ENCODE peak calls at places on chromosome 20, in six cellular contexts. Z is HepG2, R is SK-N-SH, T is H1, Y is K562, N is A549. A is an unnamed sample.

GRCh38 chr20:37615507-37616425 is 78.1 kb upstream of the CTNNBL1 start:
- DNase-seq in N (peak), Z (peak), T (peak), Y (peak), R (peak), A (no peak)

GRCh38 chr20:47274449-47275108 is 81.9 kb downstream of the ZMYND8 start:
- DNase-seq in R (no peak), T (no peak), Y (peak), Z (peak), N (peak), A (peak)

GRCh38 chr20:403582-403957 is 4.5 kb upstream of the RBCK1 start:
- DNase-seq in Z (no peak), T (no peak), N (no peak), Y (no peak), R (no peak), A (no peak)

GRCh38 chr20:19926581-19926980 is 90.6 kb upstream of the NAA20 start:
- DNase-seq in Y (no peak), T (no peak), N (no peak), Z (no peak), R (no peak), A (no peak)

GRCh38 chr20:44601801-44602204 is 19.4 kb downstream of the PKIG start:
- DNase-seq in Y (no peak), N (no peak), R (no peak), Z (no peak), T (no peak), A (no peak)

GRCh38 chr20:19802492-19803158 is 44.6 kb downstream of the RIN2 start:
- DNase-seq in T (no peak), N (peak), Y (no peak), Z (peak), R (no peak), A (no peak)

GRCh38 chr20:49821850-49822249 is 9.2 kb downstream of the SLC9A8 start:
- DNase-seq in Z (no peak), T (no peak), N (no peak), R (no peak), Y (no peak), A (no peak)

GRCh38 chr20:35404614-35405259 is 7.0 kb downstream of the UQCC1 start:
- DNase-seq in T (no peak), N (no peak), R (no peak), Y (no peak), Z (no peak), A (peak)

GRCh38 chr20:46304852-46305251 is 3.4 kb downstream of the CDH22 start:
- DNase-seq in R (no peak), Y (no peak), Z (no peak), N (no peak), T (no peak), A (no peak)

GRCh38 chr20:32252189-32252588 is 25.3 kb upstream of the KIF3B start:
- DNase-seq in N (no peak), R (no peak), T (no peak), Y (no peak), Z (no peak), A (no peak)

GRCh38 chr20:25867776-25868649 is 171.4 kb upstream of the ZNF337 start:
- DNase-seq in R (peak), N (peak), Z (no peak), T (no peak), Y (peak), A (no peak)

GRCh38 chr20:50270569-50270968 is 79.9 kb downstream of the CEBPB start:
- DNase-seq in T (no peak), Z (no peak), R (no peak), Y (no peak), N (no peak), A (no peak)

GRCh38 chr20:14710941-14711340 is 373.5 kb upstream of the FLRT3 start:
- DNase-seq in T (no peak), R (no peak), Y (no peak), N (no peak), Z (no peak), A (no peak)

GRCh38 chr20:37295001-37295400 is 5.5 kb downstream of the MANBAL start:
- DNase-seq in N (peak), T (no peak), Y (no peak), Z (no peak), R (no peak), A (no peak)

GRCh38 chr20:18001131-18001921 is 32.5 kb downstream of the MGME1 start:
- DNase-seq in N (no peak), Y (no peak), R (no peak), T (no peak), Z (peak), A (no peak)

GRCh38 chr20:45857836-45858250 is 429 bp downstream of the ZSWIM3 start:
- DNase-seq in N (no peak), R (peak), Y (peak), Z (no peak), T (no peak), A (peak)

GRCh38 chr20:31758991-31759390 is 19.9 kb downstream of the TPX2 start:
- DNase-seq in T (no peak), Y (no peak), Z (no peak), N (no peak), R (no peak), A (no peak)

DNA sequence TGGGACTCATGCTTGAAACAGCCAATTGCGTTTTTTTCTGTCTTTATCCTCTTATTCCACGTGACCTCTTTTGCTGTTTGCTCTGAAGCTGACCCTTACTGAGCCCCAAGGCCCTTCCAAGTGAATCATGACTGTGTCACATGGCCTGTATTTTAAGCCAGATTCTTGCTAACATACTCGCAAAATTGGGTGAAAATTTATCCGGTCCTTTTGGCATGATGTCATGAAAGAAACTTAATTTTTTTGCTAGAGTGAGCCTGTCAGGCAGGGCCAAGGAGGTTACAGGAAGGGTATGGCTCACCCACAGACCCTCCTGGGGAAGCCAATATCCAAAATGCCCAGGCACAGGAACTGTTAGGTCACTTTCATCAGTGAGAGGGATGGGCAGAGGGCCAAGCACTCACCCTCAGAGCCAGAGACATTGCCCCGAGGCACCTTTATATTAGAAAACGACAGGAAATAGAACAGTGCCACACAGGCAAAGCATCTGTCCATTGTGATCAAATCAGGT is 296.7 kb downstream of the CDH26 start:
- DNase-seq in Y (no peak), Z (no peak), T (no peak), R (peak), N (no peak), A (no peak)
- TF ChIP-seq CHD2 in Y (no peak), Z (no peak), T (no peak), R (no peak), N (no peak), A (no peak)

GRCh38 chr20:48623176-48623905 is 204.5 kb downstream of the PREX1 start:
- DNase-seq in Z (no peak), T (no peak), Y (no peak), N (no peak), R (no peak), A (no peak)

GRCh38 chr20:48624315-48625020 is 203.3 kb downstream of the PREX1 start:
- DNase-seq in T (no peak), Y (no peak), R (no peak), Z (no peak), N (no peak), A (no peak)

GRCh38 chr20:48622421-48622820 is 205.4 kb downstream of the PREX1 start:
- DNase-seq in Z (no peak), R (no peak), N (no peak), T (no peak), Y (no peak), A (no peak)

GRCh38 chr20:48625136-48625900 is 202.5 kb downstream of the PREX1 start:
- DNase-seq in R (no peak), Y (no peak), N (no peak), T (no peak), Z (no peak), A (no peak)

GRCh38 chr20:48623906-48624265 is 203.9 kb downstream of the PREX1 start:
- DNase-seq in Z (no peak), R (no peak), N (no peak), T (no peak), Y (no peak), A (no peak)
- TF ChIP-seq CHD2 in Z (no peak), R (no peak), N (no peak), T (no peak), Y (no peak), A (no peak)

DNA sequence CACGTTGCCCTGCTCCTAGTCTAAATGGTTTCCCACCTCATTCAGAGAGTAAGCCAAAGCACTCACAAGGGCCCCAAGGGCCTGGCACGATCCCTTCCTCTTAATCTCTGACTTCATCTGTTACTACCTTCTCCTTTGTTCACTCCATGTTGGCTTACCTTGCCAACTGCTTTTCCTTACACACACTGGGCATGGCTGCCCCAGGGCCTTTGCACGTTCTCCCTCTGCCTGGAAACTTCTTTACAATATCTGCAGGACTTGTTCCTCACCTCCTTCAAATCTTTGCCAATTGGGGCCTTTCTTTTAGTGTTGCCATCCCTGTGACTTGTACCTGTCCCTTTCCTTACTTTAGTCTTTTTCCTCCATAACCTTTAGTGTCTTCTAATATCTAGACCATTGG is 73.9 kb downstream of the PLCB4 start:
- DNase-seq in R (no peak), N (no peak), Z (no peak), T (no peak), Y (no peak), A (no peak)
- TF ChIP-seq CHD2 in R (no peak), N (no peak), Z (no peak), T (no peak), Y (no peak), A (no peak)

GRCh38 chr20:59831901-59832240 is 101.6 kb downstream of the SYCP2 start:
- DNase-seq in T (no peak), Y (no peak), Z (no peak), R (peak), N (no peak), A (no peak)
- TF ChIP-seq CHD2 in T (no peak), Y (no peak), Z (no peak), R (no peak), N (no peak), A (no peak)

A was measured in GM12878.